ENCODE peak calls at places on chromosomes 6 and 20, in six cellular contexts. H, J, E, M, P and K are unnamed samples.

GRCh38 chr6:40504274-40504673 is 82.9 kb downstream of the LRFN2 start:
- DNase-seq in H (no peak), J (peak; percentile 19), E (no peak), M (no peak), P (no peak), K (no peak)

GRCh38 chr6:43669050-43669921 is 18.3 kb downstream of the MRPS18A start:
- DNase-seq in H (no peak), J (peak; percentile 39), E (peak; percentile 40), M (peak; percentile 64), P (peak; percentile 74), K (peak; percentile 51)

GRCh38 chr6:6918216-6918983 is 189.4 kb upstream of the RREB1 start:
- DNase-seq in H (no peak), J (peak; percentile 76), E (no peak), M (peak; percentile 64), P (peak; percentile 76), K (peak; percentile 50)

GRCh38 chr6:55925292-55925691 is 49.9 kb upstream of the BMP5 start:
- DNase-seq in H (no peak), J (peak; percentile 89), E (no peak), M (peak; percentile 48), P (peak; percentile 90), K (peak; percentile 86)

GRCh38 chr20:22801528-22801927 is 217.2 kb upstream of the FOXA2 start:
- DNase-seq in H (no peak), J (no peak), E (no peak), M (peak; percentile 36), P (no peak), K (peak; percentile 70)

GRCh38 chr20:59135093-59135492 is 28.5 kb upstream of the ZNF831 start:
- DNase-seq in H (no peak), J (peak; percentile 54), E (no peak), M (no peak), P (no peak), K (no peak)

GRCh38 chr6:104595315-104595820 is 264.4 kb downstream of the HACE1 start:
- DNase-seq in H (no peak), J (no peak), E (no peak), M (no peak), P (peak; percentile 50), K (no peak)

GRCh38 chr20:48823960-48824497 is 3.8 kb downstream of the PREX1 start:
- DNase-seq in H (no peak), J (peak; percentile 84), E (no peak), M (peak; percentile 87), P (peak; percentile 83), K (peak; percentile 92)

GRCh38 chr20:36499723-36500501 is 41.4 kb upstream of the MYL9 start:
- DNase-seq in H (no peak), J (no peak), E (no peak), M (no peak), P (peak; percentile 59), K (peak; percentile 42)

GRCh38 chr6:69732640-69733039 is 64.2 kb downstream of the LMBRD1 start:
- DNase-seq in H (no peak), J (peak; percentile 4), E (no peak), M (peak; percentile 1), P (no peak), K (peak; percentile 1)
- TF ChIP-seq CTCF in H (peak; percentile 25), J (no peak), E (no peak), M (peak; percentile 13), P (no peak), K (peak; percentile 7)

GRCh38 chr6:160088069-160088773 is 33.4 kb upstream of the SLC22A1 start:
- DNase-seq in H (no peak), J (peak; percentile 78), E (peak; percentile 57), M (peak; percentile 94), P (peak; percentile 78), K (peak; percentile 95)

GRCh38 chr6:160089534-160089897 is 32.1 kb upstream of the SLC22A1 start:
- DNase-seq in H (no peak), J (no peak), E (no peak), M (no peak), P (no peak), K (no peak)

GRCh38 chr6:160085713-160086505 is 35.7 kb upstream of the SLC22A1 start:
- DNase-seq in H (no peak), J (no peak), E (no peak), M (no peak), P (no peak), K (no peak)

GRCh38 chr6:160086754-160087153 is 34.9 kb upstream of the SLC22A1 start:
- DNase-seq in H (no peak), J (no peak), E (no peak), M (no peak), P (no peak), K (no peak)

DNA sequence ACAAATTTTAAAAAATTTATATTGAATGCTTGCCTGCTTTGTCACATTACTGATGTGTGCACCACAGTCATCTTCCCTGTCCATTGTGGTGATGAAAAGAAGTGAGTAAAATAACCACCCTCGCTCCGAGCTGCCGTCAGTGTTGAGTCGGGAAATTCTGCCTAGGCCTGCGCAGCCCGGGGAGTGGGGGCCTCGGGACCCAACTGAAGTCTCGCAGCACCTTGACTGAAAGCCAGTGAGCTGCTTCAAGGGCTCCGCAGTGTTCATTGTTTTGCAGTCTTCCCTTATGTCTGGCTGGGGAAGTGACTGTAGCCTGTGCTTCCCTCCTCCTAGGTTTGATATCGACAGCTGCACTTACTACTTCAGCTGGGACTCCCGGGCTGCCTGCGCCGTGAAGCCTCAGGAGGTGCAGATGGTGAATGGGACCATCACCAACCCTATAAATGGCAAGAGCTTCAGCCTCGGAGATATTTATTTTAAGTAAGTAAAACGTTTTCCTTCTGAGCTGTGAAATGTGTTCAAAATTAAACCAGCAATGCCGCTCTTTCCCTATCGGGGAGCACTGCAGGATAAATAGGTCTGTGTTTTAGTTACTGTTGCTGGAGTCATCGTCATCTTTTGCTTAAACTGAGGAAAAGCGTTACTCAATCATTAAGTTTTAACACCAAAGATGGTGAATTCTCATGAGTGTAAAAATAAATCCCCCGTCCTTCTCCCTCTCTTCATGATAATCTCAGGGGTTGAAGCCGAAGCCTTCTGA is 32.7 kb upstream of the SLC22A1 start:
- DNase-seq in H (no peak), J (no peak), E (no peak), M (peak; percentile 55), P (no peak), K (no peak)
- H3K4me3 ChIP-seq in H (no peak overlapping the region), J (no peak overlapping the region), E (no peak overlapping the region), M (peak overlapping the region; percentile 26), P (no peak overlapping the region), K (no peak overlapping the region)

GRCh38 chr6:1960484-1961142 is 284.8 kb downstream of the GMDS start:
- DNase-seq in H (no peak), J (peak; percentile 52), E (no peak), M (no peak), P (no peak), K (no peak)
- TF ChIP-seq CTCF in H (no peak), J (no peak), E (no peak), M (no peak), P (no peak), K (no peak)

GRCh38 chr6:132425176-132425575 is 23.9 kb upstream of the MOXD1 start:
- DNase-seq in H (no peak), J (no peak), E (no peak), M (no peak), P (no peak), K (no peak)

GRCh38 chr6:132430110-132430509 is 28.8 kb upstream of the MOXD1 start:
- DNase-seq in H (no peak), J (no peak), E (no peak), M (no peak), P (no peak), K (no peak)
- H3K4me3 ChIP-seq in H (no peak overlapping the region), J (no peak overlapping the region), E (no peak overlapping the region), M (no peak overlapping the region), P (no peak overlapping the region), K (no peak overlapping the region)

GRCh38 chr6:701696-702479 is 8.9 kb upstream of the EXOC2 start:
- DNase-seq in H (no peak), J (no peak), E (no peak), M (no peak), P (no peak), K (no peak)
- TF ChIP-seq CTCF in H (peak; percentile 21), J (no peak), E (no peak), M (no peak), P (no peak), K (no peak)

GRCh38 chr6:747921-748320 is 55.0 kb upstream of the EXOC2 start:
- DNase-seq in H (no peak), J (no peak), E (no peak), M (no peak), P (no peak), K (no peak)
- H3K4me3 ChIP-seq in H (no peak overlapping the region), J (no peak overlapping the region), E (no peak overlapping the region), M (no peak overlapping the region), P (no peak overlapping the region), K (no peak overlapping the region)

GRCh38 chr6:10421508-10422281 is 6.8 kb upstream of the TFAP2A start:
- DNase-seq in H (no peak), J (no peak), E (no peak), M (no peak), P (no peak), K (no peak)

GRCh38 chr6:10418862-10419748 is 4.2 kb upstream of the TFAP2A start:
- DNase-seq in H (no peak), J (peak; percentile 92), E (no peak), M (no peak), P (peak; percentile 65), K (peak; percentile 38)

GRCh38 chr6:10422282-10423034 is 7.6 kb upstream of the TFAP2A start:
- DNase-seq in H (no peak), J (no peak), E (no peak), M (no peak), P (no peak), K (no peak)

GRCh38 chr6:10419749-10420545 is 5.1 kb upstream of the TFAP2A start:
- DNase-seq in H (no peak), J (peak; percentile 80), E (no peak), M (no peak), P (no peak), K (peak; percentile 57)

GRCh38 chr6:10420546-10421507 is 6.0 kb upstream of the TFAP2A start:
- DNase-seq in H (no peak), J (no peak), E (no peak), M (no peak), P (no peak), K (no peak)
- TF ChIP-seq CTCF in H (no peak), J (no peak), E (no peak), M (no peak), P (no peak), K (no peak)

DNA sequence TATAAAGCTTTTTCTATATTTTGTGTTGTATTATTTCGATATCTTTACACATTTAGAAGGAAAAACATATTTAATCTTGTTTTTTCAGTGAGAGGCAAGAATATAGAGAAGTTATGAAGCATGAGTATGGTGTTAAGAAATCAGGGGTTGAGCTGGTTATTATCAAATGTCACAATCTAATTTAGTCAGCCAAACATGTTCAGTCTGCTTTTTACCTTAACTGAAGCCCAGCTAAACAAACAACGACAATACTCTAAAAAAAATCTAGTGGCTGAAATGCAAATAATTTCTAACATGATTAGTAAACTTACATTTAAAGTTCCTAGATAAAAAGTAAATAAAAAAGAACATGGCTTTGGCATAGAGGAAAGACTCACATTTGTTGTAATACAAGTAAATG is 433.8 kb upstream of the NRSN1 start:
- DNase-seq in H (no peak), J (peak; percentile 18), E (no peak), M (no peak), P (no peak), K (no peak)
- H3K4me3 ChIP-seq in H (no peak overlapping the region), J (no peak overlapping the region), E (no peak overlapping the region), M (no peak overlapping the region), P (no peak overlapping the region), K (no peak overlapping the region)

DNA sequence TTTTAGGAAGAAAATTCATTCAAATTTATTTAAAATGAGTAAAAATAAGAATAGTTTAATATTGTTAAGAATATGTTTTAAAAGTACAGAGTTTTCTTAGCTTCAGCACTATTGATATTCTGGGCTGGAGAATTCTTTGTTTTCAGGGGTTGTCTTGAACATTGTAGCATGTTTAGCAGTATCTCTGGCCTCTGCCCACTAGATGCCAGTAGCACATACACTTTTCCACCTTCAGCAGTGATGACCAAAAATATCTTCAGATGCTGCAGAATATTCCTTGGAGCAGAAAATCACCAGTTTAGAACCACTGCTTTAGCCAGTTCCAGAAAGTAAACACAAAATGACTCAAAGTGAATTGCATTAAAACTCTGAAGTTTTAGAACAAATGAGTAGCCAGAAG is 19.4 kb upstream of the SDHAF4 start:
- DNase-seq in H (peak; percentile 14), J (peak; percentile 22), E (no peak), M (peak; percentile 34), P (peak; percentile 17), K (peak; percentile 33)
- TF ChIP-seq CTCF in H (peak; percentile 38), J (peak; percentile 57), E (no peak), M (peak; percentile 57), P (peak; percentile 45), K (peak; percentile 49)